ENCODE peak calls at places on chromosomes 4 and X, in six cellular contexts. P is K562, U is GM12878, C is HCT116, Y is NT2/D1, N is H1. V is an unnamed sample.
A peak's percentile ranks its signal among the peaks of the same experiment; 100 is the strongest.

GRCh38 chrX:130974323-130974722 is 71.3 kb upstream of the ENOX2 start:
- DNase-seq in U (no peak), P (peak; percentile 25), N (no peak), Y (no peak), C (no peak), V (no peak)

GRCh38 chrX:41922694-41923171 is 621 bp downstream of the CASK start:
- DNase-seq in U (no peak), Y (no peak), C (no peak), N (no peak), P (peak; percentile 14), V (peak; percentile 63)

GRCh38 chr4:11470709-11471441 is 42.2 kb upstream of the HS3ST1 start:
- DNase-seq in Y (no peak), P (no peak), N (no peak), U (no peak), C (no peak), V (no peak)

GRCh38 chr4:4923208-4923607 is 63.7 kb downstream of the MSX1 start:
- DNase-seq in N (no peak), U (no peak), P (no peak), C (no peak), Y (no peak), V (no peak)

GRCh38 chr4:123587983-123588494 is 191.4 kb downstream of the SPRY1 start:
- DNase-seq in P (peak; percentile 18), Y (no peak), U (no peak), N (no peak), C (peak; percentile 63), V (peak; percentile 52)

GRCh38 chr4:128635939-128636551 is 173.5 kb upstream of the JADE1 start:
- DNase-seq in U (no peak), C (no peak), Y (no peak), N (no peak), P (no peak), V (no peak)

GRCh38 chr4:8186883-8187282 is 12.2 kb upstream of the SH3TC1 start:
- DNase-seq in U (no peak), N (no peak), P (no peak), Y (no peak), C (no peak), V (no peak)

GRCh38 chrX:44474410-44474809 is 68.2 kb downstream of the FUNDC1 start:
- DNase-seq in C (no peak), P (no peak), N (no peak), Y (no peak), U (no peak), V (no peak)

GRCh38 chr4:149531861-149532260 is 283.8 kb downstream of the IQCM start:
- DNase-seq in C (no peak), N (no peak), Y (no peak), P (no peak), U (no peak), V (no peak)

GRCh38 chr4:156672924-156673323 is 298.7 kb downstream of the PDGFC start:
- DNase-seq in U (no peak), N (no peak), Y (no peak), C (peak; percentile 26), P (no peak), V (no peak)

DNA sequence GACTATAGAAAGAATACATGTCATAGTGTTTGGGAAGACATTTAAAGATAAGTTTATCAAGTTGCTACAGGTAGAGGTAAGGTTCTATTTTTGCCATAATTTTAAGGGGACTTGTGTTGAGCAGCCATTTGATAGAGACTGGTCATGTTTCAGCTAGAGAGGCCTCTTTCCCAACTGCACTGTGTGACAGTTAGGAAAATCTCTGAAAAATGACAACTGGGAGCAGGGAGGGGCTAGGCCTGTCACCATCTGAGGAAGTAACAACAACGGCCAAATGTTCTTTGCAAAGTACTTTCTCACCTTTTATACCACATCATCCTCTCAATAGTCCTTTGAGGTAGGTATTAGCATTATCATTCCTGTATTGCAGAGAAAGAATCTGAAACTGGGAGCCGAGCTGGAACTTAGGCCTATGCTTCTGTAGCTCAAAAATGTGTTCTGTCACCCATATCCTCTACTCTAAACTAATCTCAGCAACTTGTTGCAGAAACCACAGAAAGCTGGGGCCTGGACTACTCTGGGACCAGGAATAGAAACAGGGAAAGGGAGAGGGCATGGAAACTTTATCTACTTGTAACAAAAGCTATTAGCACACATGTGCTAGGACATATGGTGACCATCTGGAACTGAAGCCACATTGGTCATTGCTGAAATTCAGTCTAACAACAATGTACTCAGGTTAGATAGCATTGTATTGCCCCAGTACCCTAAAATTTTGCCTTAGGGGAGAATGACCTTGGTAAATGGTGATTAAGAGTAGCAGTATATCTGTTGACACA is 198.9 kb downstream of the MID1IP1 start:
- DNase-seq in U (no peak), Y (no peak), C (no peak), P (no peak), N (no peak), V (peak; percentile 39)
- TF ChIP-seq YY1 in U (no peak), Y (no peak), C (no peak), P (no peak), N (no peak), V (no peak)

GRCh38 chr4:82797048-82797590 is 1.5 kb downstream of the SCD5 start:
- DNase-seq in C (no peak), P (no peak), U (no peak), N (no peak), Y (no peak), V (peak; percentile 39)
- TF ChIP-seq YY1 in C (no peak), P (no peak), U (no peak), N (no peak), Y (no peak), V (no peak)

DNA sequence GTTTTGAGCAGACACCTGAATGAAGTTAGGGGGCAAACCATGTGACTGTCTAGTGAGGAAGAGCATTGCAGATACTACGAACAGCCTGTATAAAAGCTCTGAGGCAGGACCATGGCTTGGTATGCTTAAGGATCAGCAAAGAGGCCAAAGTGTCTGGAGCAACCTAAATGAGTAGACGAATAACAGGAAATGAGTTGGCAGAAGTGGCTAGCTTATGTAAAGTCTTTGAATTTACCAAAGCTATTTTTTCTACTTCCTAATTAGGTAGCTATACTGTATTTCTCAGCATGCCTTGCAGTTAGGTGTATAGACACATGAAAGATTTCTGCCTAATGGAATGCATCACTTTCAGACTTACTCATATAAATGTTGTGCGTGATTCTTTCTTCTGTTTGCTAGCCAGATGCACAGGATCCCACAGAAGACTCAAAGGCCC is 9.3 kb upstream of the GPRIN3 start:
- DNase-seq in P (no peak), N (no peak), Y (no peak), U (no peak), C (no peak), V (no peak)
- TF ChIP-seq YY1 in P (no peak), N (no peak), Y (no peak), U (no peak), C (no peak), V (no peak)

DNA sequence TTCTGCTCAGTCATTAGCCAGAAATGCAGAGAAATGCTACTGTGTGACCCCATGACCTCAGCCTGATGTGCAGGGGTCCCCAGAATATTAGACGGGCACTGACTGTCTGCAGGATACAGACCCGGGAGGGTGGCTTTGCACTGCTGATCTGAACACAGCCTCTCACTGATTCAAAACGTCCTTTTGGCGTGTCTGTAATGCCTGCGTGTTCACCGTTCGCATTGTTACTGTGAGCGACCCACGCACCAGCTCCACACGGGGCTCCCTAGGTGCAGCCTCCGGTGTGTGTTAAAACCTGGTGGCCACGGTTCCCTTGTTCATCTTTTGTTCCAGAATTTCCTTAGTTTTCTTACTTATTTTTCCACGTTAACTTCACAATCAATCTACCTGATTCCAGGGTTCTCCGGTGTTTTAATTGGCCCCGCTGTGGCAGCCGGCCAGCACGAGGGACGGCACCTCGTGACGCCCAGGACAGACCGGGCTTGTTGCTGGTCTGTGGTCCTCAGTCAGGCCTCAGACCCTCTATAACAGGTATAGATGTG is 32.0 kb upstream of the SPON2 start:
- DNase-seq in Y (no peak), N (no peak), P (no peak), C (no peak), U (no peak), V (peak; percentile 27)
- TF ChIP-seq YY1 in Y (no peak), N (no peak), P (no peak), C (no peak), U (no peak), V (no peak)

GRCh38 chr4:125639182-125639621 is 324.4 kb downstream of the FAT4 start:
- DNase-seq in C (no peak), Y (peak; percentile 74), N (peak; percentile 82), P (no peak), U (no peak), V (peak; percentile 11)
- TF ChIP-seq YY1 in C (no peak), Y (no peak), N (no peak), P (no peak), U (no peak), V (no peak)

GRCh38 chr4:41399191-41399590 is 138.8 kb upstream of the LIMCH1 start:
- DNase-seq in Y (no peak), U (no peak), P (no peak), N (no peak), C (no peak), V (no peak)

GRCh38 chr4:41396869-41397268 is 140.1 kb downstream of the UCHL1 start:
- DNase-seq in U (no peak), Y (no peak), P (no peak), C (no peak), N (no peak), V (no peak)

GRCh38 chr4:41400296-41400695 is 137.7 kb upstream of the LIMCH1 start:
- DNase-seq in Y (no peak), P (no peak), C (no peak), N (no peak), U (no peak), V (no peak)

GRCh38 chr4:41394362-41394960 is 137.7 kb downstream of the UCHL1 start:
- DNase-seq in U (no peak), P (no peak), N (no peak), C (no peak), Y (no peak), V (no peak)

GRCh38 chr4:41396214-41396613 is 139.5 kb downstream of the UCHL1 start:
- DNase-seq in C (no peak), U (no peak), P (no peak), N (no peak), Y (no peak), V (no peak)
- TF ChIP-seq YY1 in C (no peak), U (no peak), P (no peak), N (no peak), Y (no peak), V (no peak)

GRCh38 chrX:3501833-3502535 is 155.5 kb upstream of the MXRA5 start:
- DNase-seq in Y (no peak), P (no peak), N (no peak), U (no peak), C (no peak), V (no peak)

DNA sequence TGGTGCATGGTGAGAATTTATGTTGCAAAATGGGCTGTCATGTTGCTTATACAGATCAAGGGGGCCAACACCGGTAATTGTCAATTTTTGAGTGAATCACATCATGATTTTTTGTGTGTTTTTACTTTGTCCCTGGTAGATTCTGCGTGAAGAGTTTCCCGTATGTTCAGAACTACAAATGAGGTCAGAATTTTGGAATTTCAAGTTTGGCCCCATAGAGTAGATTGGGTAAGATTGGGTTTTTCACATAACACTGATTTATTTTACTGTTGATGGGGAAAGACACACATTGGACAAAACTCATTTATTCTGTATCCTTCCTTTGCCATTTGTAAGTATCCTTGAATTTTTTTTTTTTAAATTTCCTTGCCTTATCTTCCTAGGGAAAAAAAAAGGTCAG is 158.5 kb upstream of the MXRA5 start:
- DNase-seq in C (no peak), U (no peak), P (no peak), Y (no peak), N (no peak), V (no peak)
- TF ChIP-seq YY1 in C (no peak), U (no peak), P (no peak), Y (no peak), N (no peak), V (no peak)

V was measured in SK-N-SH.